ENCODE peak calls at places on chromosomes 12 and 14, in five cellular contexts. C, T, B, Y and V are unnamed samples.
A peak's percentile ranks its signal among the peaks of the same experiment; 100 is the strongest.

GRCh38 chr12:47854531-47854930 is 34.8 kb upstream of the HDAC7 start:
- DNase-seq in C (no peak), B (no peak), T (no peak), Y (no peak), V (no peak)

GRCh38 chr14:88547386-88547780 is 7.4 kb downstream of the PTPN21 start:
- DNase-seq in Y (no peak), B (no peak), C (no peak), T (no peak), V (no peak)

GRCh38 chr14:39102265-39102968 is 618 bp downstream of the SEC23A start:
- DNase-seq in T (peak; percentile 68), C (peak; percentile 36), Y (no peak), B (no peak), V (peak; percentile 47)

GRCh38 chr12:109594566-109595317 is 21.1 kb downstream of the MVK start:
- DNase-seq in B (no peak), Y (no peak), C (no peak), T (no peak), V (no peak)

GRCh38 chr14:71652368-71652767 is 279.9 kb upstream of the RGS6 start:
- DNase-seq in B (no peak), T (no peak), C (no peak), Y (no peak), V (no peak)

GRCh38 chr12:55822228-55822627 is 4.4 kb downstream of the ORMDL2 start:
- DNase-seq in Y (no peak), B (peak; percentile 28), C (no peak), T (no peak), V (peak; percentile 18)

GRCh38 chr14:61320806-61321384 is 484 bp upstream of the PRKCH start:
- DNase-seq in C (no peak), B (no peak), Y (no peak), T (no peak), V (no peak)

GRCh38 chr14:55272415-55272786 is 1.2 kb downstream of the FBXO34 start:
- DNase-seq in Y (no peak), T (no peak), C (no peak), B (no peak), V (no peak)

GRCh38 chr14:76576047-76576741 is 185.1 kb upstream of the VASH1 start:
- DNase-seq in B (no peak), C (no peak), Y (no peak), T (peak; percentile 2), V (peak; percentile 25)

GRCh38 chr12:22588817-22589216 is 36.2 kb upstream of the ETNK1 start:
- DNase-seq in T (no peak), B (no peak), C (no peak), Y (no peak), V (no peak)

GRCh38 chr12:89481218-89481914 is 43.2 kb downstream of the GALNT4 start:
- DNase-seq in Y (no peak), T (peak; percentile 56), B (no peak), C (no peak), V (no peak)

GRCh38 chr12:94644141-94644575 is 6.2 kb downstream of the TMCC3 start:
- DNase-seq in T (peak; percentile 57), B (no peak), Y (peak; percentile 41), C (peak; percentile 57), V (peak; percentile 67)

GRCh38 chr12:123808167-123808566 is 46.1 kb downstream of the DNAH10 start:
- DNase-seq in C (no peak), T (no peak), B (peak; percentile 23), Y (no peak), V (peak; percentile 28)

GRCh38 chr12:89072303-89073026 is 279.8 kb downstream of the DUSP6 start:
- DNase-seq in Y (no peak), B (peak; percentile 47), T (no peak), C (no peak), V (no peak)

GRCh38 chr12:118494776-118495175 is 118.4 kb downstream of the SUDS3 start:
- DNase-seq in C (no peak), T (no peak), Y (no peak), B (no peak), V (no peak)

GRCh38 chr12:124694846-124695497 is 127.6 kb upstream of the NCOR2 start:
- DNase-seq in T (peak; percentile 80), B (no peak), Y (no peak), C (peak; percentile 97), V (peak; percentile 77)

GRCh38 chr14:100761481-100761880 is 34.8 kb downstream of the DLK1 start:
- DNase-seq in C (peak; percentile 70), Y (no peak), T (peak; percentile 89), B (no peak), V (peak; percentile 74)

GRCh38 chr14:95263527-95264231 is 56.0 kb downstream of the CLMN start:
- DNase-seq in C (no peak), Y (no peak), B (no peak), T (no peak), V (no peak)

GRCh38 chr12:69639400-69640016 is 28.8 kb upstream of the LRRC10 start:
- DNase-seq in T (peak; percentile 71), B (peak; percentile 81), C (peak; percentile 66), Y (peak; percentile 71), V (peak; percentile 72)

GRCh38 chr14:61854898-61855297 is 92.7 kb downstream of the SNAPC1 start:
- DNase-seq in T (no peak), Y (no peak), C (no peak), B (no peak), V (no peak)

GRCh38 chr14:20302042-20302761 is 3.5 kb downstream of the TTC5 start:
- DNase-seq in Y (no peak), C (peak; percentile 46), T (no peak), B (no peak), V (no peak)

GRCh38 chr14:42508209-42508946 is 901.7 kb downstream of the LRFN5 start:
- DNase-seq in Y (no peak), B (no peak), C (no peak), T (no peak), V (no peak)

GRCh38 chr12:105946541-105946940 is 192.2 kb downstream of the NUAK1 start:
- DNase-seq in B (no peak), T (peak; percentile 19), C (peak; percentile 80), Y (no peak), V (no peak)

GRCh38 chr14:72958548-72958947 is 32.3 kb downstream of the DCAF4 start:
- DNase-seq in T (no peak), B (no peak), C (no peak), Y (no peak), V (no peak)

GRCh38 chr12:60176891-60177290 is 581.1 kb downstream of the SLC16A7 start:
- DNase-seq in Y (no peak), C (no peak), T (no peak), B (no peak), V (no peak)

GRCh38 chr12:79083181-79083580 is 218.6 kb downstream of the SYT1 start:
- DNase-seq in B (no peak), T (peak; percentile 4), Y (no peak), C (no peak), V (peak; percentile 11)

GRCh38 chr12:92242917-92243316 is 97.3 kb upstream of the BTG1 start:
- DNase-seq in B (no peak), T (peak; percentile 95), C (peak; percentile 83), Y (no peak), V (peak; percentile 14)

GRCh38 chr14:69715725-69716482 is 51.0 kb upstream of the SRSF5 start:
- DNase-seq in B (no peak), C (peak; percentile 85), Y (no peak), T (peak; percentile 79), V (peak; percentile 98)

GRCh38 chr14:69719501-69719951 is 47.4 kb upstream of the SRSF5 start:
- DNase-seq in B (peak; percentile 55), C (peak; percentile 93), T (peak; percentile 78), Y (no peak), V (peak; percentile 89)

GRCh38 chr14:69713976-69714716 is 52.8 kb upstream of the SRSF5 start:
- DNase-seq in T (no peak), B (peak; percentile 41), Y (no peak), C (no peak), V (no peak)

GRCh38 chr14:69713127-69713800 is 53.7 kb upstream of the SRSF5 start:
- DNase-seq in Y (no peak), T (no peak), B (peak; percentile 75), C (no peak), V (peak; percentile 89)

GRCh38 chr14:69716483-69717187 is 50.3 kb upstream of the SRSF5 start:
- DNase-seq in Y (no peak), C (peak; percentile 94), B (no peak), T (peak; percentile 85), V (peak; percentile 91)
- TF ChIP-seq CTCF in Y (no peak), C (no peak), B (no peak), T (no peak), V (peak; percentile 31)

GRCh38 chr12:82174936-82175335 is 183.3 kb downstream of the CCDC59 start:
- DNase-seq in C (no peak), T (no peak), B (peak; percentile 6), Y (no peak), V (no peak)

GRCh38 chr12:82176016-82176415 is 182.2 kb downstream of the CCDC59 start:
- DNase-seq in B (no peak), T (no peak), Y (no peak), C (peak; percentile 20), V (no peak)

GRCh38 chr12:82176761-82177490 is 181.3 kb downstream of the CCDC59 start:
- DNase-seq in T (no peak), Y (no peak), B (no peak), C (peak; percentile 22), V (no peak)

GRCh38 chr12:82174383-82174782 is 183.8 kb downstream of the CCDC59 start:
- DNase-seq in Y (no peak), B (no peak), T (no peak), C (peak; percentile 4), V (no peak)
- TF ChIP-seq CTCF in Y (no peak), B (no peak), T (no peak), C (no peak), V (no peak)

GRCh38 chr12:75437564-75437963 is 43.0 kb upstream of the GLIPR1 start:
- DNase-seq in T (peak; percentile 49), C (peak; percentile 40), B (no peak), Y (peak; percentile 29), V (peak; percentile 19)
- TF ChIP-seq CTCF in T (no peak), C (peak; percentile 45), B (no peak), Y (peak; percentile 65), V (peak; percentile 14)

GRCh38 chr12:46356655-46357437 is 15.7 kb downstream of the SLC38A2 start:
- DNase-seq in B (no peak), C (no peak), T (no peak), Y (no peak), V (no peak)

GRCh38 chr12:46351138-46351537 is 21.4 kb downstream of the SLC38A2 start:
- DNase-seq in Y (no peak), T (no peak), B (no peak), C (no peak), V (no peak)

GRCh38 chr12:46351861-46352595 is 20.5 kb downstream of the SLC38A2 start:
- DNase-seq in T (peak; percentile 31), C (no peak), B (no peak), Y (no peak), V (no peak)

GRCh38 chr12:46354799-46355194 is 17.8 kb downstream of the SLC38A2 start:
- DNase-seq in Y (no peak), T (no peak), C (no peak), B (no peak), V (no peak)

DNA sequence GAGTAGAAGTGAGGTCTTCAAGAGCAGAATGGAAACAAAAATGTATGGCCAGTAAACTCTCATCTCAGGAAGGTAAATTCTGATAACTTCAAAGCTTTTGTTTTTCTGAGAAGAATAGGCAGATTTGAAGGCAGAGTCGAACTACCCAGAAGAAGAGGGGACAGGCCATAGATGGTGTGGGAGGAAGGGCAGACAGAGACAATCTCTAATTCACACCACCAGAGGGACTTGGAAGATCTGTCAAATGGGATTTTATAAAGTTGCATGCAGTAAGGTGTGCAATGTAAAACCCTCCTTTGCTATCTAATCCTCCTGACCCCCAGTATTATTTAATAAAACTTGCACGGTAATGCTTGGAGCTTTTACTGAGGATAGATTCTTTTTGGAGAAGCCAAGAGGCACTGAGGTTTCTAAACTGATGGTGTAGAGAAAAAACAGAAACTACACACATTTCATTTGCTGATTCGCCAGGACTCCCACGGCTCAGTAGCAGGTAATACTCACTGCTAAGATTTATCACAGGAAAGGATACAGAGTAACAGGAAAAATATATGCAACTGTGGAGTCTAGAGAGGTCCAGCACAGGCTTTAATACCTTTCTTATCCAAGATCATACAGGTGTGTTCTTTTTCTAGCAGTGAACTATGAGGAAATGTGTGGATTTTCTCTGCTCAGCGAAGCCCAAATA is 18.3 kb downstream of the SLC38A2 start:
- DNase-seq in C (no peak), B (no peak), Y (peak; percentile 23), T (no peak), V (no peak)
- TF ChIP-seq CTCF in C (no peak), B (peak; percentile 22), Y (peak; percentile 56), T (no peak), V (no peak)